ENCODE peak calls at places on chromosomes 7 and 10, in seven cellular contexts. E, W, J, O, L, M and R are unnamed samples.

GRCh38 chr10:113858541-113858940 is 4.1 kb downstream of the NHLRC2 start:
- DNase-seq in E (no peak), W (peak; percentile 64), J (no peak), O (no peak), L (no peak), M (no peak), R (no peak)

GRCh38 chr10:42980553-42981357 is 96.1 kb upstream of the RET start:
- DNase-seq in E (no peak), W (no peak), J (no peak), O (no peak), L (no peak), M (no peak), R (no peak)

GRCh38 chr7:40306596-40306995 is 171.8 kb downstream of the SUGCT start:
- DNase-seq in E (peak; percentile 33), W (peak; percentile 47), J (no peak), O (no peak), L (no peak), M (no peak), R (no peak)

GRCh38 chr7:82443044-82443800 is at the start of gene CACNA2D1:
- DNase-seq in E (no peak), W (peak; percentile 72), J (peak; percentile 60), O (peak; percentile 46), L (no peak), M (peak; percentile 83), R (peak; percentile 60)

GRCh38 chr7:918118-918425 is 36.4 kb downstream of the ADAP1 start:
- DNase-seq in E (no peak), W (no peak), J (no peak), O (no peak), L (no peak), M (no peak), R (no peak)

GRCh38 chr7:43680736-43681135 is 48.6 kb downstream of the COA1 start:
- DNase-seq in E (no peak), W (no peak), J (no peak), O (no peak), L (no peak), M (no peak), R (no peak)

GRCh38 chr10:130138479-130138866 is 2.3 kb downstream of the GLRX3 start:
- DNase-seq in E (peak; percentile 84), W (peak; percentile 81), J (no peak), O (peak; percentile 85), L (peak; percentile 44), M (no peak), R (no peak)

GRCh38 chr10:13351340-13351915 is 3.3 kb upstream of the SEPHS1 start:
- DNase-seq in E (no peak), W (no peak), J (peak; percentile 89), O (no peak), L (no peak), M (peak; percentile 59), R (peak; percentile 53)

GRCh38 chr7:3244241-3244814 is 56.7 kb upstream of the SDK1 start:
- DNase-seq in E (peak; percentile 87), W (peak; percentile 33), J (no peak), O (peak; percentile 40), L (peak; percentile 47), M (no peak), R (no peak)

GRCh38 chr10:87761892-87762291 is 56.1 kb downstream of the ATAD1 start:
- DNase-seq in E (peak; percentile 65), W (peak; percentile 71), J (no peak), O (peak; percentile 48), L (peak; percentile 40), M (no peak), R (no peak)

GRCh38 chr10:103452714-103453230 is 602 bp upstream of the CALHM2 start:
- DNase-seq in E (no peak), W (peak; percentile 38), J (no peak), O (no peak), L (no peak), M (no peak), R (no peak)

GRCh38 chr7:23261843-23262452 is 15.4 kb downstream of the GPNMB start:
- DNase-seq in E (peak; percentile 72), W (peak; percentile 81), J (peak; percentile 82), O (peak; percentile 81), L (peak; percentile 58), M (peak; percentile 77), R (peak; percentile 75)

GRCh38 chr7:15801041-15801440 is 114.6 kb upstream of the MEOX2 start:
- DNase-seq in E (no peak), W (no peak), J (no peak), O (no peak), L (no peak), M (no peak), R (no peak)

GRCh38 chr7:13016633-13017324 is 329.3 kb downstream of the ARL4A start:
- DNase-seq in E (peak; percentile 35), W (peak; percentile 62), J (peak; percentile 8), O (peak; percentile 29), L (peak; percentile 71), M (peak; percentile 26), R (no peak)

GRCh38 chr7:73451780-73452398 is 18.3 kb downstream of the FZD9 start:
- DNase-seq in E (peak; percentile 67), W (peak; percentile 73), J (peak; percentile 72), O (peak; percentile 70), L (peak; percentile 39), M (peak; percentile 57), R (peak; percentile 40)

DNA sequence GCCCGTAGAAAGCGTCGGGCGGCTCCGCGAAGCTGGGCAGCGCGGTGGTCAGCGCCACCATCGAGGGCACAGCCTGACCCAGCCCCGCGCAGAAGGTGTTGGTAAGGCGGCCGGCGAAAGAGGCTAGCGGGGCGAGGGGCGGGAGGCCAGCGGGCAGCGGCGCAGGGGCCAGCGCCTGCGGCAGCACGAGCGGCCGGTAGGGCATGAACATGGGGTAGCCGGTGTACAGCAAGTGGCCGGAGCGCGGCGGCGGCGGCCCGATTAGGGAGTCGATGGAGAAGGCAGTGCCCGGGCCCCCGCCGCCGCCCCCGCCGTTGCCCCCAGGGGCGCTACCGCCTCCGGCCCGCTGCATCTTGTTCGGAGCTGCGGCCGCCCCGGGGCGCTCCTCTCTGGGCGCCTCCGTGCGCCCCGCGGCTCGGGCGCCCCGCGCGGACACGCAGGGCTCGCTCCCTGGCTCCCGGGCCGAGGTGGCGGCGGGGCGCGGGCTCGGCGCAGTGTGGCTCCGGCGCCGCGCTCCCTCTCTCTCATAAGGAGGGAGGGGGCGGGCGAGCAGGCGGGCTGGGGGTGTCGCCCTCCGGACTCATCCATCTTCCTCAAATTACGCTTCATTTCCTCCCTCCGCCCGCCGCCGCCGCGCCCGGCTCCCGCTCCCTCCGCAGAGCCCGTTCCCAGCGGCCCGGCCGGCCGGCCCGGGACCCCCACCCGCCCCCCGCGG is at the start of gene GBX1:
- DNase-seq in E (no peak), W (peak; percentile 48), J (peak; percentile 66), O (peak; percentile 33), L (no peak), M (peak; percentile 75), R (no peak)
- TF ChIP-seq EZH2 in E (peak; percentile 85), W (no peak), J (no peak), O (peak; percentile 96), L (no peak), M (peak; percentile 82), R (peak; percentile 79)

GRCh38 chr10:121415017-121415416 is 183.2 kb downstream of the FGFR2 start:
- DNase-seq in E (no peak), W (no peak), J (no peak), O (no peak), L (no peak), M (no peak), R (no peak)

GRCh38 chr10:121414366-121414765 is 183.9 kb downstream of the FGFR2 start:
- DNase-seq in E (no peak), W (no peak), J (no peak), O (no peak), L (no peak), M (no peak), R (no peak)

GRCh38 chr10:121413951-121414350 is 184.3 kb downstream of the FGFR2 start:
- DNase-seq in E (no peak), W (no peak), J (no peak), O (no peak), L (no peak), M (no peak), R (no peak)

GRCh38 chr10:121417298-121417697 is 180.9 kb downstream of the FGFR2 start:
- DNase-seq in E (no peak), W (no peak), J (no peak), O (no peak), L (no peak), M (no peak), R (no peak)

GRCh38 chr10:121416071-121416470 is 182.2 kb downstream of the FGFR2 start:
- DNase-seq in E (no peak), W (no peak), J (no peak), O (no peak), L (no peak), M (no peak), R (no peak)
- TF ChIP-seq EZH2phosphoT487 in E (no peak), W (no peak), J (no peak), O (no peak), L (no peak), M (no peak), R (no peak)

GRCh38 chr10:88896336-88897018 is 16.4 kb downstream of the STAMBPL1 start:
- DNase-seq in E (no peak), W (no peak), J (no peak), O (peak; percentile 71), L (peak; percentile 70), M (no peak), R (no peak)

GRCh38 chr10:88898727-88899126 is 18.7 kb downstream of the STAMBPL1 start:
- DNase-seq in E (no peak), W (no peak), J (no peak), O (no peak), L (no peak), M (no peak), R (no peak)

GRCh38 chr10:88899886-88900285 is 19.8 kb downstream of the STAMBPL1 start:
- DNase-seq in E (no peak), W (no peak), J (no peak), O (no peak), L (no peak), M (no peak), R (no peak)

GRCh38 chr10:88895252-88895651 is 15.2 kb downstream of the STAMBPL1 start:
- DNase-seq in E (no peak), W (no peak), J (no peak), O (peak; percentile 32), L (no peak), M (no peak), R (no peak)

DNA sequence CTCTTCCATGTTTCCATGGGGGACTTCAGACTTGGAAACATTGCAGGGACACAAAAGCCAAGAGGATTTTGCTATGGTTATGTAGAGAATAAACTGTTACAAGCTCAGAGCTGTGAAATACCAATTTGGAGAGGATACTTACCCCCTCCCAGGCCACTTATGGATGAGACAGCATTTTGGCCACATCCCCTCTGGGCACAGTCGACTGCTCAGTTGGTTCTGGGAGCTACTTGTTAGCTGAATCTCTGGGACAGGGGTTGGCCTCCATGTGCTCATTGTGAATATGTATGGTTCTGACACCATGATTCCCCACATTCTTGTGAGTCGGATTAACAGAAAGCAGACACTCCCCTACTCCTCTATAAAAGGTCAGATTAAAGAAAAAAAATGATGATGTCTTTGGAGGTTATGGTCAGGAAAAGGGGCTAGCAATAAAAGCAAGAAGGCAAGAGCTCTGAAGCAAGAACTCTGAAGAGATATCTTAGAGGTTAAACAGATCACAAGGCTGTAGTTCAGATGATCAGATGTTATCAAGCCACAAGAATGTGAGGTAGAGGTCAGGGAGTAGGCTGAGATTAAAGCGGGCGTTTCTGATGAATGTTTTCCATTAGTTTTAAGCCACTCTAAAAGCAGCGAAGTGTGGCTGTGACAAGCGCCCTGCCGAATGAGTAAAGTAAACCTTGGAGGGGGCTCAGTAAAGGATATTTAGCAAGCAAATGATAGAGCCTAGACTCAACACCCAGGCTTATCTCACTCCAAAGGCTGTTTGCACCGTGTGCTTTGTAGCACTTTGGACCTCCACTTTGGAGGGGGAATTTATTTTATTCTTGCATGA is 17.2 kb downstream of the STAMBPL1 start:
- DNase-seq in E (no peak), W (peak; percentile 60), J (no peak), O (peak; percentile 66), L (peak; percentile 65), M (no peak), R (no peak)
- TF ChIP-seq EZH2 in E (no peak), W (no peak), J (no peak), O (no peak), L (no peak), M (no peak), R (no peak)

GRCh38 chr7:149790754-149791360 is 17.5 kb upstream of the ZNF467 start:
- DNase-seq in E (no peak), W (no peak), J (no peak), O (no peak), L (no peak), M (no peak), R (no peak)
- TF ChIP-seq EZH2phosphoT487 in E (no peak), W (no peak), J (no peak), O (no peak), L (no peak), M (no peak), R (no peak)